ENCODE peak calls at places on chromosomes 7 and 10, in four cellular contexts. B is mesendoderm, J is IMR-90, Y is neuronal stem cell. I is an unnamed sample. For H3K36me3, the result is how much of the 10 kb centered on the place peaks cover.

GRCh38 chr7:105209870-105210269 is 178.9 kb downstream of the SRPK2 start:
- DNase-seq in J (peak), B (no peak), Y (no peak), I (no peak)

GRCh38 chr7:39069886-39070881 is 92.5 kb downstream of the POU6F2 start:
- DNase-seq in Y (no peak), J (no peak), B (no peak), I (peak)

GRCh38 chr7:68288099-68288498 is 1291.5 kb downstream of the TYW1 start:
- DNase-seq in B (no peak), Y (no peak), J (no peak), I (no peak)

GRCh38 chr7:113998934-113999333 is 80.1 kb upstream of the PPP1R3A start:
- DNase-seq in J (no peak), B (no peak), Y (no peak), I (no peak)

GRCh38 chr10:132313865-132314264 is 6.1 kb upstream of the STK32C start:
- DNase-seq in Y (no peak), B (no peak), J (no peak), I (no peak)

GRCh38 chr10:67607472-67607871 is 88.5 kb downstream of the CTNNA3 start:
- DNase-seq in B (no peak), J (peak), Y (no peak), I (no peak)

GRCh38 chr10:89869757-89870156 is 168.4 kb downstream of the KIF20B start:
- DNase-seq in B (no peak), Y (no peak), J (no peak), I (no peak)

GRCh38 chr7:124840435-124840834 is 74.8 kb upstream of the GPR37 start:
- DNase-seq in B (peak), Y (peak), J (no peak), I (peak)

GRCh38 chr7:29410981-29411380 is 152.7 kb upstream of the PRR15 start:
- DNase-seq in Y (no peak), B (no peak), J (no peak), I (no peak)

GRCh38 chr7:112739436-112740180 is 50.6 kb downstream of the TMEM168 start:
- DNase-seq in Y (no peak), J (no peak), B (no peak), I (no peak)

GRCh38 chr7:22718200-22718711 is 8.7 kb upstream of the IL6 start:
- DNase-seq in Y (no peak), B (no peak), J (peak), I (no peak)

GRCh38 chr7:7491044-7491443 is 44.6 kb downstream of the COL28A1 start:
- DNase-seq in Y (no peak), B (no peak), J (peak), I (no peak)

GRCh38 chr7:105354383-105354782 is 34.3 kb downstream of the SRPK2 start:
- DNase-seq in B (no peak), J (no peak), Y (no peak), I (no peak)

GRCh38 chr7:138752568-138753518 is 45.0 kb upstream of the TMEM213 start:
- DNase-seq in B (peak), J (peak), Y (no peak), I (peak)

GRCh38 chr10:33509231-33509871 is 174.9 kb upstream of the NRP1 start:
- DNase-seq in J (peak), Y (no peak), B (peak), I (peak)

GRCh38 chr7:31432831-31433340 is 81.0 kb upstream of the ITPRID1 start:
- DNase-seq in Y (no peak), J (no peak), B (peak), I (peak)

GRCh38 chr7:12706900-12707536 is 19.6 kb downstream of the ARL4A start:
- DNase-seq in J (peak), B (no peak), Y (no peak), I (no peak)

GRCh38 chr7:25303380-25304321 is 75.4 kb upstream of the NPVF start:
- DNase-seq in B (peak), Y (peak), J (no peak), I (no peak)

GRCh38 chr10:105742184-105742583 is 1101.1 kb downstream of the SORCS3 start:
- DNase-seq in Y (no peak), J (no peak), B (peak), I (no peak)

GRCh38 chr7:42217053-42217452 is 20.0 kb downstream of the GLI3 start:
- DNase-seq in Y (no peak), J (no peak), B (no peak), I (no peak)

GRCh38 chr10:123097039-123097438 is 38.7 kb upstream of the HMX3 start:
- DNase-seq in B (no peak), Y (no peak), J (no peak), I (no peak)

GRCh38 chr10:4061441-4061951 is 276.5 kb upstream of the KLF6 start:
- DNase-seq in B (no peak), J (no peak), Y (no peak), I (no peak)

GRCh38 chr10:27449571-27449970 is 54.5 kb upstream of the RAB18 start:
- DNase-seq in B (no peak), J (no peak), Y (no peak), I (no peak)

GRCh38 chr7:120709931-120710330 is 148.0 kb downstream of the TSPAN12 start:
- DNase-seq in B (no peak), J (no peak), Y (no peak), I (no peak)

GRCh38 chr7:64463636-64464375 is 99.1 kb downstream of the ZNF680 start:
- DNase-seq in Y (no peak), B (no peak), J (peak), I (no peak)

GRCh38 chr7:115249080-115249479 is 327.2 kb downstream of the MDFIC start:
- DNase-seq in Y (no peak), B (no peak), J (peak), I (no peak)

GRCh38 chr7:149202831-149203231 is 7.5 kb downstream of the ZNF282 start:
- DNase-seq in B (peak), Y (no peak), J (peak), I (no peak)

GRCh38 chr10:17878896-17879295 is 69.7 kb downstream of the MRC1 start:
- DNase-seq in B (no peak), J (no peak), Y (no peak), I (no peak)

GRCh38 chr7:73895626-73896025 is 34.7 kb downstream of the TMEM270 start:
- DNase-seq in Y (no peak), B (no peak), J (no peak), I (no peak)
- H2BK5ac ChIP-seq in Y (no peak), B (no peak), J (peak), I (no peak)

GRCh38 chr7:845731-846130 is 13.5 kb downstream of the SUN1 start:
- DNase-seq in J (no peak), B (no peak), Y (no peak), I (no peak)

GRCh38 chr7:849145-849544 is 16.9 kb downstream of the SUN1 start:
- DNase-seq in J (no peak), B (no peak), Y (no peak), I (no peak)

GRCh38 chr7:853366-854117 is 21.3 kb downstream of the SUN1 start:
- DNase-seq in B (no peak), Y (no peak), J (no peak), I (no peak)

GRCh38 chr7:851204-851603 is 18.9 kb downstream of the SUN1 start:
- DNase-seq in J (no peak), B (no peak), Y (no peak), I (no peak)

DNA sequence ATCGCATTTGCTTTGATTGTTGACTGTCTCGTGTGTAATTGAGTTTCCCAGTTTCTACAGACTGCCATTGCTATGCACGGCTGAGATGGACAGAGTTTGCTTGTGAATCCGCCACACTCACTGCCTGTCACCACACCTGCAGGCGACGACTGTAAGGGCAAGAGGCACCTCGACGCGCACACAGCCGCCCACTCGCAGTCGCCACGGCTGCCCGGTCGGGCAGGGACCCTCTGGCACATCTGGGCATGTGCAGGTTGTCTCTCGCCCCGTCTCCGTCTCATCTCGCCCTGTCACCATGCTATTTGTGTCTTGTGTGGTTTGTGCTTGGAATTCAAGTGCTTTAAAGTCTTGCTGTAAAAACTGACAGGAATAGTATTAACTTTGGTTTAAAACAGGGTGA is 17.5 kb downstream of the SUN1 start:
- DNase-seq in B (no peak), J (no peak), Y (no peak), I (no peak)
- H3K36me3 ChIP-seq in B (under half), J (under half), Y (half or more), I (under half)

GRCh38 chr7:116273918-116274301 is 63.6 kb downstream of the TES start:
- DNase-seq in Y (no peak), J (no peak), B (peak), I (no peak)

GRCh38 chr7:116271161-116271979 is 61.0 kb downstream of the TES start:
- DNase-seq in Y (no peak), J (peak), B (no peak), I (peak)

GRCh38 chr7:116273283-116273917 is 63.1 kb downstream of the TES start:
- DNase-seq in J (no peak), Y (no peak), B (no peak), I (peak)

GRCh38 chr7:116269466-116269865 is 59.1 kb downstream of the TES start:
- DNase-seq in J (peak), Y (no peak), B (no peak), I (no peak)

DNA sequence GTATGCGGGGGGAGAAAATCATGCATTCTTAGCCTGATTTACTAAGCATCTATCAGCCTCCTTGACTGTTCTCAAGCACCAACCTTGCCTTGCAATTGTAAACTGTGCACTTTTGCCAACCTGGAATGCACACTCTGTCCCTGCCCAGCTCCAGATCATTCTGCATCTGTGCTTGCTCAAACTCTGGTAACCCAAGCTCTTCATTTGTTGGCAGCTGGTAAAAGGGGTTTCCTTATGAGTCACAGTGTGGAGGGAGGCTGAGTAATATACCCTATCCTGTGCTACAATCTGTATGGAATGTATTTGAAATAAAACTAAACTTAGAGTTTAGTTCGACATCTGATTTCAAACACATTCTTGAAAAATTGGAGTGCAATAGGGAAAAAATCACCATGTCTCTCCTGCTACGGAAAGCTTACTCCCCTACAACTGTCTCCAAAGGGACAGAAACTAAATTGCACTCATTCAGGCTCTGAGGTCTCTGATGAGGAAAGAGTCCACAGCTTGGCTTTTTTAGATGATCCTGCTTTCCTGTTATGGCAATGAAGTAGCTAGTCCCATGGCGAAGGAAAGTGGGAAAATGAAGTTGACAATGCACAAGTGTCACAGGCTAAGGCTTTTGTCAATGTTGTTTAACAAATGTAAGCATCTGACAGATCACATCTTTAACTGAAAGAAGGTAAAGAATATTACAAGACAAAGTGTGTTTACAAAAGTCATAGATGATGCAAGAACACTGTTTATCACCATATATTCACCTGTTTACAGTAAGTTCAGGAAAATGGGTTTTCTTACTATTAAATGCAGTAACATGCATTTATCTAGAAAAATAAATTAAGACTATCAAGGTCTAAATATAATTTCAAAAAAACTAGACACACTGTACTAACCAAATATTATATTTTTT is 61.9 kb downstream of the TES start:
- DNase-seq in Y (no peak), J (peak), B (peak), I (peak)
- H2BK5ac ChIP-seq in Y (no peak), J (peak), B (no peak), I (no peak)

DNA sequence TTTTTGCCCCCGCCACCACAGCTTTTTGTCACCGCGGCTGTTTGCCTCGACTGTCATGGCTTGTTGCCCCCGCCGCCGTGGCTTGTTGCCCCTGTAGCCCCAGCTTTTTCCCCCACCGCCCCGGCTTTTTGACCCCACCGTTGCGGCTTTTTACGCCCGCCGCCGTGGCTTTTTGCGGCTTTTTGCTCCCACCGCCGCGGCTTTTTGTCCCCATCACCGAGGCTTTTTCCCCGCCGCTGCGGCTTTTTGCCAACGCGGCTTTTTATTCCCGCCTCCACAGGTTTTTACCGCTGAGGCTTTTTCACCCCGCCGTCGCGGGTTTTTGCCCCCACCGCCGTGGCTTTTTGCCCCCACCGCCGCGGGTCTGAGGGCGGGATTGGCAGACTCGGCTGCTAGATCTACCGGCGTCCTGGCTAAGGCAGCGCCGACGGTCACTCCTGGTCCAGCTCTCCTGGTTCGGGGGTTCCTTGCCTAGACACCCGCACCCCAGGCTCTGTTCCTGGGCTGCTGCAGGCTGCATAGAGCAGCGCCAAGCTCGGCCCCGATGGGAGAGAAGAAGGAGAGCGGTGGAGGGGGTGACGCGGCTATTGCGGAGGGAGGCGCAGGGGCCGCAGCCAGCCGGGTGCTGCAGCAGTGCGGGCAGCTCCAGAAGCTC is 637.7 kb downstream of the ZNF716 start:
- DNase-seq in Y (no peak), B (no peak), J (no peak), I (no peak)
- H3K36me3 ChIP-seq in Y (under half), B (under half), J (under half), I (under half)

GRCh38 chr7:133199831-133200230 is 53.0 kb upstream of the EXOC4 start:
- DNase-seq in B (peak), J (no peak), Y (no peak), I (no peak)

GRCh38 chr7:133201470-133201869 is 51.4 kb upstream of the EXOC4 start:
- DNase-seq in J (no peak), B (peak), Y (no peak), I (no peak)

GRCh38 chr7:133191787-133192186 is 61.1 kb upstream of the EXOC4 start:
- DNase-seq in Y (no peak), B (no peak), J (no peak), I (no peak)

GRCh38 chr7:133197972-133198544 is 54.8 kb upstream of the EXOC4 start:
- DNase-seq in Y (no peak), B (peak), J (no peak), I (no peak)

GRCh38 chr7:133196872-133197612 is 55.8 kb upstream of the EXOC4 start:
- DNase-seq in Y (no peak), B (peak), J (no peak), I (no peak)
- H2BK5ac ChIP-seq in Y (no peak), B (no peak), J (no peak), I (no peak)

GRCh38 chr7:140774371-140774770 is 77.9 kb downstream of the NDUFB2 start:
- DNase-seq in B (no peak), J (no peak), Y (no peak), I (no peak)
- H3K36me3 ChIP-seq in B (under half), J (under half), Y (half or more), I (under half)

GRCh38 chr7:97079300-97079699 is 38.2 kb upstream of the SDHAF3 start:
- DNase-seq in Y (no peak), B (no peak), J (no peak), I (no peak)

GRCh38 chr7:97075928-97076327 is 41.6 kb upstream of the SDHAF3 start:
- DNase-seq in J (no peak), Y (no peak), B (peak), I (no peak)

GRCh38 chr7:97081901-97082300 is 35.6 kb upstream of the SDHAF3 start:
- DNase-seq in J (no peak), Y (no peak), B (no peak), I (no peak)

DNA sequence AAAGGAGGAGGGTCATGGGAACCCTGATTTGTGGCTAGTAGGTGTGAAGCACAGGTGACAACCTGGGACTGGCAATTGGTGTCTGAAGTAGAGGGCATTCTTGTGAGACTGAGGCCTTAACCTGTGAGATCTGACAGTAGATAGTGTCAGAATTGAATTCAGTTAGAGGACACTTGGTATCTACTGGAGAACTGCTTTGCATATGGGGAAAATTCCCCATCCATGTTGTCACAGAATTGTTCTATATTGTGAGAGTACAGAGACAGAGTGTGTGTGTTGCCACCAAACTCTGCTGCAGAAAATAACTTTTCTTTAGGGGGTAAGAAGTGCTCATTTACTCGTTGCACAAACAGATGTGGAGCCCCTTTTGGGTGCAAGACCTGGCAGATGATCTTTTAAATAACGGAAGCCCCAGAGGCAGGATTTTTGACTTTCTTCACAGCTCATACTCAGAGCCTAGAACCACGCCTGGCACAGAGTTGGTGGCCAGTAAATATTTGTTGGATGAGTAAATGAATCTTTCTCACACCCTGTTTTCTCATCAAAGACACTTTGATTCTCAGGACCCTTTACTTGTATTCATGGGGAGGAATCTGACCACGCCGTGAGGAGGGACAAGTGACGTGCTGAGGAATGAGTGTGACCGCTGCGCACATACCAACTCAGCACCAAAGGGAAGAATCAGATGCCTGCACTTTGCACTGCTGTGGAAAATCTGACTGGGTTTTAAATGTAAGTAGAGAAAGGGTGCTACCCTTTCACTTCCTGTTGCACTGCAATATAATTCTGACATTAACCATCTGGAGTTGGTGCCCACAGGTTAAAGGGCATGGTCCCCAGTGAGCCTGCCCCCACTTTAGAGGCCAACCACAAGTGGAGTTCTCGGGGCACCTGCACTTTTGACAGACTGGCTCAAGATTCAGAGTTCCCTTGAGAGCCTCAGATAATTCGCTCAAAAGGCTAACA is 39.2 kb upstream of the SDHAF3 start:
- DNase-seq in Y (no peak), B (no peak), J (no peak), I (no peak)
- H2BK5ac ChIP-seq in Y (no peak), B (no peak), J (no peak), I (no peak)

DNA sequence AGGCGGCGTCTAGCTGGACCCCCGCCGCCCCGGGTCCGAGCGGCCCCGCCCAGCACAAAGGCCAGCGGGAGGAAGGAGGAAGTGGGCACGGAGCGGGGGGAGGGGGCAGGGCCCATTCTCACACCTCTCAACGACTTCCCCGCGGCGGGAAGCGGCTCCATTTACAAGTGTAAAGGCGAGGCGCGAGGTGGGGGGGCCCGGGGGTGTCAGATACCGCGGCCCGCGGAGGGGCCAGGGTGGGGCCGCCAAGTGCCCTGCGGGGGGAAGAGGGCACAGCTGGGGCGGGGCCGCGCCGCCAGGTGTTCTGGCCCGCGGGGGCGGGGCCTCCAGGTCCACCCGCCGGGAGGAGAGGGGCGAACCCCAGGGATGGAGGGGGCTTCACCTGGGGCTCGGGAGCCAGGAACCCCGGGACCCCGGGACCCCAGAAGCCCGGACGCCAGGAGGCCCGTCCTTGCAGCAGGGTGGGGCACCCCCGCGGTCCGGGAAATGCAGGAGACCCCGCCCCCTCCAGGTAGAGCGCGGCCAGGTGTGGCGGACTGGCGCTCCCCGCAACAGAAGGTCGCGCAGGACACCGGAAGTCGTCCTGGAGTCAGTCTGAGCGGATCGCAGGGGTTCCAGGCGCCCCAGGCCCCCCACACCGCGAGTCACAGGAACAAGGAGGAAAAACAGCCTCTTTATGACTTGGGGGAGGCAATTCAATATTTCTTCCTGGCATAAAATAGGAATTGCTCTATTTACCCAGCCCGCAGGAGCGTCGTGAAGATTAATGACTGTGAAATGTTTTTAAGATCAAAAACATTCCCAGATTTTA is 8.3 kb downstream of the CTBP2 start:
- DNase-seq in J (no peak), B (peak), Y (no peak), I (no peak)
- H3K36me3 ChIP-seq in J (under half), B (under half), Y (half or more), I (under half)